ENCODE peak calls at places on chromosomes 12 and 14, in four cellular contexts. L is SK-N-SH, W is suprapubic skin, T is lower lobe of right lung. I is an unnamed sample.

GRCh38 chr14:90091393-90091792 is 29.6 kb downstream of the KCNK13 start:
- DNase-seq in L (peak; percentile 50), W (no peak), T (no peak), I (no peak)

GRCh38 chr14:95334044-95334443 is 14.3 kb upstream of the CLMN start:
- DNase-seq in L (no peak), W (no peak), T (no peak), I (no peak)

GRCh38 chr12:53211476-53212381 is 4.7 kb upstream of the ITGB7 start:
- DNase-seq in L (peak; percentile 62), W (no peak), T (no peak), I (no peak)

GRCh38 chr14:26621366-26621765 is 23.5 kb upstream of the NOVA1 start:
- DNase-seq in L (no peak), W (no peak), T (no peak), I (no peak)

GRCh38 chr14:46820291-46820690 is 168.7 kb upstream of the RPL10L start:
- DNase-seq in L (no peak), W (no peak), T (peak; percentile 41), I (no peak)

GRCh38 chr12:67797316-67797741 is 148.8 kb downstream of the DYRK2 start:
- DNase-seq in L (no peak), W (no peak), T (no peak), I (peak; percentile 2)

GRCh38 chr12:4996714-4997113 is 47.0 kb upstream of the KCNA5 start:
- DNase-seq in L (no peak), W (no peak), T (no peak), I (no peak)

GRCh38 chr12:17381211-17381610 is 708.8 kb downstream of the RERGL start:
- DNase-seq in L (no peak), W (no peak), T (no peak), I (no peak)

GRCh38 chr12:115103884-115104883 is 420.2 kb upstream of the TBX3 start:
- DNase-seq in L (no peak), W (no peak), T (no peak), I (no peak)

GRCh38 chr14:54893151-54893760 is 9.4 kb downstream of the GCH1 start:
- DNase-seq in L (peak; percentile 51), W (no peak), T (no peak), I (no peak)

GRCh38 chr12:109116611-109116949 is 193 bp downstream of the ACACB start:
- DNase-seq in L (no peak), W (no peak), T (no peak), I (no peak)

GRCh38 chr12:120225852-120226640 is 25.1 kb upstream of the RPLP0 start:
- DNase-seq in L (no peak), W (no peak), T (peak; percentile 85), I (no peak)

GRCh38 chr12:60335765-60336164 is 739.9 kb downstream of the SLC16A7 start:
- DNase-seq in L (no peak), W (no peak), T (no peak), I (no peak)

DNA sequence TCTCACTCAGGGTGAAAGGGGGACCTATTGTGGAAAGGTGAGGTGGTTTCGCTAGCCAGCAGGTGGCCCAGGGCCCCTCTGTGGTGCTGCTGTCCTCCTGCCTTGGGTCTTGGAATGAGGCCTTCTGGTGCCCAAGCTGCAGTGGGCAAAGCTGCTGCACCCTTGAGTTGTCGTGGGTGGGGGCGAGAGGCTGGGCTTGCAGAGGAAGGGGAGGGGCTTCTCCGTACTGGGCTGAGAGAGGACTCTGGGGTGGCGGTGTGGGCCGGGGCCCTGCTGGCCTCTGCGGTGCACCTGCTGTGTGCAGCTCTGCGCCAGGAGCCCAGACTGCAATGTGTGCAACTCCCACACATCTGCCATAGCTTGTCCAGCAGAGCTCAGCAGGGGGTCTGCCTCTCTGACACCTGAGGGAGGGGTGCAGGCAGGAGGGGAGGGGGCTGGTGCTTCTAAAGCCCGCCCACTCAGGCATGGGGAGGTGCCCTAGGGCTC is 145.8 kb downstream of the KIF26A start:
- DNase-seq in L (peak; percentile 24), W (peak; percentile 58), T (peak; percentile 29), I (no peak)
- H3K9me3 ChIP-seq in L (no peaks in the 10 kb centered on the region), W (no peaks in the 10 kb centered on the region), T (no peaks in the 10 kb centered on the region), I (no peaks in the 10 kb centered on the region)

DNA sequence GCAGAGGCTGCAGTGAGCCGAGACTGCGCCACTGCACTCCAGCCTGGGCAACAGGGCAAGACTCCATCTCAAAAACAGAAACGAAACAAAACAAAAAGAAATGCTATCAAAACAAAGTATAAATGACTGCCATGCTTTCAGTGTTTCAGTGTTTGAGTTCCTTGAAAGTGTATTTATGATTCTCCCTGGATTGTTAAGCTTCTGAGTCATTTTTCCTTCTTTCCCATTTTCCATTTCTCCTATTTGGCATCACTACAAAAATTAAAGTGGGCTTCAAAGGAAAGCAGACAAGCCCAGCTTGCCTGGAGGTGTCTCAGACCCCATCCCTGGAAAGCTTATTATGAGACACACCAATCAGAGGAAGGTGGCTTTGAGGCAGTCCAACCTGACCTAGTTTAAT is 35.1 kb downstream of the NIN start:
- DNase-seq in L (no peak), W (no peak), T (no peak), I (no peak)
- H3K4me1 ChIP-seq in L (peaks cover 20% of the 10 kb centered on the region), W (no peaks in the 10 kb centered on the region), T (no peaks in the 10 kb centered on the region), I (peaks cover 35% of the 10 kb centered on the region)

GRCh38 chr14:42673963-42674362 is 1067.3 kb downstream of the LRFN5 start:
- DNase-seq in L (no peak), W (no peak), T (no peak), I (no peak)

GRCh38 chr14:42671636-42672035 is 1065.0 kb downstream of the LRFN5 start:
- DNase-seq in L (no peak), W (no peak), T (no peak), I (no peak)

DNA sequence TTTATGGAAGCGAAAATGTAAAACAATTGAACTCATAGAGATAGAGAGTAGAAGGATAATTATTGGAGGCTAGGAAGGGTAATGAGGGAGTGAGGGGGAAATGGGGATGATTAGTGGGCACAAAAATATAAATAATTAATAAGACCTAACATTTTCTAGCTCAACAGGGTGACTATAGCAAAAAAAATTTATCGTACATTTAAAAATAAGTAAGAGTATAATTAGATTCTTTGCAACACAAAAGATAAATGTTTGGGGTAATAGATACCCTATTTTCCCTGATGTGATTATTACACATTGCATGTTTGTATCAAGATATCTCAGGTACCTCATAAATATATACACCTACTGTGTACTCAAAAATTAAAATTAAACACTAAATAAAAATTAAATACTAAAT is 1070.0 kb downstream of the LRFN5 start:
- DNase-seq in L (no peak), W (no peak), T (no peak), I (no peak)
- H3K9me3 ChIP-seq in L (no peaks in the 10 kb centered on the region), W (no peaks in the 10 kb centered on the region), T (no peaks in the 10 kb centered on the region), I (no peaks in the 10 kb centered on the region)

DNA sequence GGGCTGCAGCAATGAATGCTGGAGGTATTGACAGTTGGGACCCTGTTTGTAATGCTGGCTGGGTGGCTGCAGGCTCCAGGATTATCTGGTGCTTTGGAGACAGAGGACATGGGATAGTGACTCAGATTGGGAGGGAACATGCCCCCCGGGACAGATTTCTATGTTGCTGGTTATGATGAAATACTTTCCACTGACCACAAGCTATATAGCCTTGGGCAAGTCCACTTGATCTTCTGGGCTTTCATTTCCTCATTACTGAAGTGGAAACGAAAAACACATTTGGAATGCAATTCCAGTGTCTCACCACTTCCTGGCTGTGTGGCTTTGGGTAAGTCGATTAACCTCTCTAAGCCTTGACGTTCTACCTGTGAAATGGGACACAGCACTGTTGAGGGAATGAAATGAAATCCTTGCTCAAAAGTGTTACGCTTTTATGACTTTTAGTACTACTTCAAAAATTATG is 6.3 kb upstream of the TPCN1 start:
- DNase-seq in L (peak; percentile 45), W (peak; percentile 89), T (peak; percentile 61), I (no peak)
- H3K4me1 ChIP-seq in L (peaks cover 4% of the 10 kb centered on the region), W (peaks cover 32% of the 10 kb centered on the region), T (peaks cover 30% of the 10 kb centered on the region), I (peaks cover 31% of the 10 kb centered on the region)

GRCh38 chr14:94077823-94078222 is 3.2 kb downstream of the DDX24 start:
- DNase-seq in L (no peak), W (no peak), T (no peak), I (no peak)
- H3K9me3 ChIP-seq in L (peaks cover 18% of the 10 kb centered on the region), W (no peaks in the 10 kb centered on the region), T (peaks cover 13% of the 10 kb centered on the region), I (peaks cover 10% of the 10 kb centered on the region)

GRCh38 chr12:6941267-6941666 is 2.3 kb upstream of the RNU7-1 start:
- DNase-seq in L (no peak), W (no peak), T (peak; percentile 49), I (no peak)
- H3K4me1 ChIP-seq in L (peaks cover 31% of the 10 kb centered on the region), W (peaks cover 50% of the 10 kb centered on the region), T (peaks cover 54% of the 10 kb centered on the region), I (peaks cover 29% of the 10 kb centered on the region)

GRCh38 chr12:16020034-16020433 is 108.9 kb downstream of the DERA start:
- DNase-seq in L (no peak), W (no peak), T (no peak), I (no peak)
- H3K9me3 ChIP-seq in L (no peaks in the 10 kb centered on the region), W (peaks cover 7% of the 10 kb centered on the region), T (no peaks in the 10 kb centered on the region), I (no peaks in the 10 kb centered on the region)

GRCh38 chr12:132110677-132111076 is 33.4 kb downstream of the DDX51 start:
- DNase-seq in L (no peak), W (no peak), T (no peak), I (no peak)
- H3K4me1 ChIP-seq in L (no peaks in the 10 kb centered on the region), W (no peaks in the 10 kb centered on the region), T (no peaks in the 10 kb centered on the region), I (no peaks in the 10 kb centered on the region)